ENCODE peak calls at places on chromosomes 7 and 10, in nine cellular contexts. J, I, N, F, H, B, E, V and C are unnamed samples.

GRCh38 chr7:28662236-28662635 is 249.9 kb downstream of the CREB5 start:
- DNase-seq in I (no peak), V (no peak), H (no peak), J (no peak), N (no peak), B (no peak), E (no peak), F (no peak), C (no peak)

GRCh38 chr10:93954726-93955363 is 38.9 kb upstream of the PLCE1 start:
- DNase-seq in F (no peak), E (no peak), V (no peak), J (no peak), B (no peak), N (peak), H (no peak), I (no peak), C (no peak)

GRCh38 chr10:47076949-47077348 is 165.7 kb downstream of the PTPN20 start:
- DNase-seq in J (no peak), V (no peak), E (peak), H (no peak), I (no peak), B (no peak), N (no peak), F (no peak), C (no peak)

GRCh38 chr7:128427289-128427891 is 17.6 kb upstream of the IMPDH1 start:
- DNase-seq in N (peak), H (peak), E (no peak), B (peak), V (no peak), J (no peak), F (no peak), I (peak), C (no peak)

GRCh38 chr7:15225981-15226380 is 323.4 kb upstream of the DGKB start:
- DNase-seq in H (no peak), F (no peak), J (no peak), B (no peak), N (no peak), E (no peak), I (no peak), V (no peak), C (no peak)

GRCh38 chr10:92689663-92690210 is at the start of gene HHEX:
- DNase-seq in F (peak), V (peak), H (peak), J (no peak), I (peak), E (no peak), N (no peak), B (peak), C (peak)

GRCh38 chr10:94403034-94403822 is 887 bp downstream of the TBC1D12 start:
- DNase-seq in I (peak), H (peak), V (peak), F (peak), E (peak), N (peak), B (peak), J (peak), C (peak)

GRCh38 chr10:63698815-63699205 is 177.6 kb downstream of the REEP3 start:
- DNase-seq in J (no peak), N (no peak), F (no peak), V (no peak), I (no peak), B (no peak), E (no peak), H (no peak), C (no peak)

GRCh38 chr10:84837041-84837766 is 508.8 kb downstream of the CCSER2 start:
- DNase-seq in E (no peak), F (no peak), J (no peak), I (peak), V (no peak), H (no peak), B (no peak), N (no peak), C (no peak)

GRCh38 chr10:47400251-47400650 is 16.2 kb upstream of the ZNF488 start:
- DNase-seq in N (no peak), H (no peak), J (no peak), V (no peak), F (no peak), I (no peak), B (no peak), E (no peak), C (no peak)

GRCh38 chr10:44427479-44427878 is 42.6 kb upstream of the CXCL12 start:
- DNase-seq in F (no peak), N (no peak), I (no peak), H (no peak), E (no peak), J (no peak), B (no peak), V (no peak), C (no peak)

GRCh38 chr7:146090023-146090645 is 26.5 kb upstream of the CNTNAP2 start:
- DNase-seq in V (no peak), E (peak), F (no peak), I (peak), B (peak), H (peak), J (no peak), N (no peak), C (no peak)

GRCh38 chr10:4058514-4059029 is 273.6 kb upstream of the KLF6 start:
- DNase-seq in F (no peak), H (no peak), B (no peak), I (no peak), N (no peak), J (no peak), V (no peak), E (no peak), C (no peak)

GRCh38 chr10:30422981-30423654 is 10.9 kb upstream of the MAP3K8 start:
- DNase-seq in V (peak), E (peak), J (no peak), H (peak), I (no peak), B (peak), F (peak), N (peak), C (peak)

GRCh38 chr10:7948601-7949000 is 105.9 kb upstream of the GATA3 start:
- DNase-seq in V (no peak), J (no peak), H (no peak), B (no peak), F (no peak), N (no peak), E (no peak), I (no peak), C (no peak)

GRCh38 chr10:22294694-22295093 is 21.5 kb upstream of the COMMD3 start:
- DNase-seq in N (no peak), B (no peak), F (no peak), V (no peak), J (no peak), E (no peak), I (no peak), H (no peak), C (no peak)

GRCh38 chr10:49164587-49165188 is 23.5 kb downstream of the TMEM273 start:
- DNase-seq in H (peak), V (no peak), I (peak), N (peak), F (no peak), B (peak), J (no peak), E (no peak), C (no peak)

GRCh38 chr7:1325246-1325645 is 92.6 kb downstream of the UNCX start:
- DNase-seq in F (no peak), H (no peak), N (no peak), E (no peak), I (no peak), V (no peak), J (no peak), B (no peak), C (peak)

GRCh38 chr7:1324028-1324900 is 91.6 kb downstream of the UNCX start:
- DNase-seq in J (no peak), H (no peak), V (no peak), F (no peak), I (no peak), B (no peak), N (no peak), E (no peak), C (no peak)

GRCh38 chr7:1322240-1323110 is 89.8 kb downstream of the UNCX start:
- DNase-seq in H (no peak), E (no peak), N (no peak), I (no peak), V (no peak), B (no peak), J (no peak), F (no peak), C (no peak)

GRCh38 chr7:1321411-1322239 is 89.0 kb downstream of the UNCX start:
- DNase-seq in H (no peak), I (no peak), B (no peak), F (no peak), J (no peak), E (no peak), V (no peak), N (no peak), C (no peak)

GRCh38 chr7:1323178-1324027 is 90.7 kb downstream of the UNCX start:
- DNase-seq in N (no peak), V (no peak), F (no peak), H (peak), E (no peak), J (no peak), I (no peak), B (no peak), C (no peak)
- H3K4me3 ChIP-seq in N (no peak), V (no peak), F (no peak), H (no peak), E (no peak), J (no peak), I (no peak), B (no peak), C (no peak)

GRCh38 chr10:98030991-98031431 is 590 bp upstream of the CRTAC1 start:
- DNase-seq in F (no peak), N (no peak), E (no peak), I (peak), V (no peak), J (no peak), H (peak), B (no peak), C (no peak)
- H3K4me3 ChIP-seq in F (peak), N (no peak), E (peak), I (peak), V (peak), J (no peak), H (peak), B (no peak), C (peak)

DNA sequence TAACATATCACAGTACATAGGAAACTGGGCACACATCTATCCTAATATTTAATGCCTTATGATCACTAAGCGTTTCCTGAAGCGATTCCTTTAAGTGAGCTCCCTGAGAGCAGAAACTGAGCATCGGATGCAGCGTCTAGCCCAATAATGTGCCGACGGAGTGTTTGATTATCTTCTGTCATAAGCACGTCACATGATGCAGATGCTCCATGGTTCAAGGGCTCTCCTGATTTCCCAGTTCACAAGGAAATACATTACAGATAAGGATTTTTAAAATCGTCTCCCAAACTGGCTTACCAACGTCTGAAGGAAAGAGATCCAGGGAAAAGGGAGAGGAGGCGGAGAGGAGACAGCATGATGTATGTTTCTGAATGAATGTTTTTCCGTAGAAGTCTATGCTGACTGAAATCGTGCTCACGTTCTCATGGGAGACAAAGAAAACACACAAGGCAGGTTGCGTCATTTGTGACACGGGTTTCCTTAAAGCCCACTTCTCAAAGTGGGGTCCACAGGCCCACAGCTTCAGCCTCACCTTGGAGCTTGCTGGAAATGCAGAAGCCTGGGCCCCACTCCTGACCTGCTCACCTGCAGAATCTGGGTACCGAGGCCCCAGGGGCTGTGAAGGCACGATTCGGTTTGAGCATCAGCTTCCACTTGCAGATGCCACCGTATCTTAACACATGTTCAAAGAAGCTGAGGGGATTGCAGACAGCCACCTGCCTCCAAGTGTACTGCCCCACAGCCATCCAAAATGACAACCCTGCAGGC is 21.5 kb upstream of the INSIG1 start:
- DNase-seq in H (no peak), E (no peak), F (no peak), I (no peak), J (no peak), V (no peak), B (no peak), N (no peak), C (peak)
- H3K4me3 ChIP-seq in H (no peak), E (no peak), F (no peak), I (no peak), J (no peak), V (no peak), B (no peak), N (no peak), C (no peak)

DNA sequence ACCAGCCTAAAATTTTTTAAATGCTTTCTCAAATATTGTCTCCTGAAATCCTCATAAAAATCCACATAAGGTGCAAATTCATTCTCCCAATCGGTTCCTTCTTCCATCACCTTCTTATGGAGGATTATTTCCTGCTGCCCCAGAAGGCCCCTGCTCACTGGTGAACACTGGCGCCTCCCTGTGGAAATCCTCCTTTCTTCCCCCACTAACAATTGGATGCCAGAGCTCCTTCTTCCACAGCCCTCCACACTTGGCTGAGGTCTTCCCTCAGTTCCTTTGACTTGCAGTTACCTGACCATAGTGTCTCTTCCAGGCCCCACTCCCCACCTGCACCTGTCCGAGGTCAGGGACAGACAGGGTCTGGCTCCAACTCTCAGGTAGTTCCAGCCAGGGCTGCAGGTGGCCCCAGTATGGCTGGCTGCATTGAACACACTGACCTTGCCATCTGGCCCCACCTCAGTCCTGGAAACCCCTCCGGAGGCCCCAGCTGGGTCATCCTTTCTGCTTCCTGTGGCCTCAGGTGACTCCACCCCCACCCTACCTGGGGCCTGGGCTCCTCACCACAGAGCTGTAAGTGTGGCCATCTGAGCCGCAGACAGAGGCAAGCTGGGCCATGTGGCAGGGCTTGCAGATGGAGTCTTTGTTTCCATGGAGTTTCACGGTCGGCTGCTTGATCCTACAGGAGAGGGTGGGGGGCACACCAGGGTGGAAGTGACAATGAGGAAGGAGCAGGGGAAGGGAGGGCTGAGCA is 18.4 kb downstream of the SPOCK2 start:
- DNase-seq in H (peak), N (no peak), F (no peak), B (no peak), V (no peak), I (no peak), J (no peak), E (no peak), C (no peak)
- H3K4me3 ChIP-seq in H (no peak), N (no peak), F (no peak), B (no peak), V (no peak), I (no peak), J (no peak), E (no peak), C (no peak)

GRCh38 chr7:20236790-20237189 is 19.6 kb upstream of the MACC1 start:
- DNase-seq in N (no peak), B (no peak), F (no peak), I (no peak), H (no peak), V (no peak), J (no peak), E (no peak), C (no peak)
- H3K4me3 ChIP-seq in N (no peak), B (no peak), F (no peak), I (no peak), H (no peak), V (no peak), J (no peak), E (no peak), C (no peak)

DNA sequence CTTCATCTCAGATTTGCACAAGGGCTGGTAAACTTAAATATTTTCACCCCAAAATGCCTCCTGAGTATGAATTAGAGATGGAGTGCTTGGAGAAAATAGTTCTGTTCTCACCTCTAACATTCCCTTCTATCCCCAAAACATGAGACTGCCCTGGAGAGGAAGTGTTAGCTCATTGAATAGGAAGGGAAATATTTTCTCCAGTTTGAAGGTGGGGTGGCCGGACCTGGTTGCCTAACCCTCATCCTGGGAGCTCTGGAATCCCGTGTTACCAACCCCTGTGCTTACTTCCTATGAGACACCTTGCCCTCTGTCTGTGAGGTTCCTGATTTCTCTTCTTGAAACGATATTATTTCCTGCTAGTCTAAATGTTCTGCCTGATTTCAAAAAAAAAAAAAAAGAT is 782 bp downstream of the IFIT2 start:
- DNase-seq in E (no peak), J (no peak), H (no peak), B (no peak), N (no peak), F (no peak), V (no peak), I (no peak), C (no peak)
- H3K4me3 ChIP-seq in E (no peak), J (peak), H (no peak), B (no peak), N (no peak), F (peak), V (peak), I (no peak), C (peak)